ENCODE peak calls at places on chromosomes 7 and 10, in five cellular contexts. P is effector memory CD4-positive, alpha-beta T cell; Q is cardiac muscle cell; J is A673; S is tibial nerve. V is an unnamed sample. For H3K4me1 and H3K9me3, the result is how much of the 10 kb centered on the place peaks cover.

GRCh38 chr10:78634835-78635234 is 433.9 kb upstream of the ZMIZ1 start:
- DNase-seq in Q (no peak), J (no peak), P (no peak), S (no peak), V (no peak)

GRCh38 chr10:114306116-114306973 is 67.3 kb downstream of the VWA2 start:
- DNase-seq in J (no peak), Q (no peak), P (no peak), S (no peak), V (no peak)

GRCh38 chr7:136114966-136115762 is 138.0 kb upstream of the MTPN start:
- DNase-seq in P (no peak), S (no peak), Q (peak), J (peak), V (peak)

GRCh38 chr10:71719042-71719441 is 536 bp downstream of the C10orf105 start:
- DNase-seq in P (no peak), Q (no peak), S (peak), J (no peak), V (peak)

GRCh38 chr10:119908201-119908600 is 15.7 kb downstream of the SEC23IP start:
- DNase-seq in P (no peak), J (no peak), Q (no peak), S (no peak), V (no peak)

GRCh38 chr10:92430103-92430502 is 139.1 kb downstream of the MARCHF5 start:
- DNase-seq in J (no peak), Q (no peak), P (no peak), S (no peak), V (no peak)

GRCh38 chr7:34748244-34749039 is 90.4 kb downstream of the NPSR1 start:
- DNase-seq in P (no peak), Q (no peak), S (no peak), J (peak), V (peak)

GRCh38 chr10:13120786-13121499 is 21.0 kb downstream of the OPTN start:
- DNase-seq in J (no peak), S (no peak), Q (no peak), P (no peak), V (no peak)

GRCh38 chr7:128201067-128201689 is 39.9 kb upstream of the LEP start:
- DNase-seq in S (no peak), P (no peak), Q (peak), J (no peak), V (peak)

GRCh38 chr7:45890902-45891461 is 2.7 kb downstream of the IGFBP1 start:
- DNase-seq in P (no peak), J (peak), S (no peak), Q (peak), V (no peak)

GRCh38 chr10:46530249-46531186 is 25.9 kb downstream of the GPRIN2 start:
- DNase-seq in J (no peak), Q (no peak), S (no peak), P (no peak), V (peak)

GRCh38 chr7:78020131-78020873 is 221.7 kb downstream of the PHTF2 start:
- DNase-seq in J (peak), S (peak), P (no peak), Q (peak), V (peak)

GRCh38 chr10:17756557-17757208 is 4.7 kb downstream of the TMEM236 start:
- DNase-seq in J (no peak), P (no peak), Q (no peak), S (no peak), V (no peak)

GRCh38 chr7:13981070-13981469 is 8.4 kb downstream of the ETV1 start:
- DNase-seq in P (no peak), J (peak), S (no peak), Q (peak), V (peak)

GRCh38 chr10:66747451-66747850 is 178.4 kb upstream of the LRRTM3 start:
- DNase-seq in J (no peak), S (no peak), P (no peak), Q (no peak), V (no peak)

GRCh38 chr10:71657604-71658348 is 61.8 kb downstream of the C10orf105 start:
- DNase-seq in S (no peak), P (no peak), Q (no peak), J (no peak), V (no peak)

GRCh38 chr7:103447073-103447960 is 1.3 kb upstream of the SLC26A5 start:
- DNase-seq in J (peak), P (no peak), Q (peak), S (no peak), V (no peak)

GRCh38 chr10:100183482-100183881 is 2.3 kb downstream of the ERLIN1 start:
- DNase-seq in S (no peak), J (no peak), P (no peak), Q (no peak), V (no peak)

GRCh38 chr10:70232155-70232858 is 922 bp downstream of the PPA1 start:
- DNase-seq in S (no peak), Q (peak), J (peak), P (peak), V (peak)

GRCh38 chr10:14653271-14654161 is 121.2 kb downstream of the FAM107B start:
- DNase-seq in Q (no peak), P (peak), S (no peak), J (peak), V (no peak)

GRCh38 chr7:12706900-12707536 is 19.6 kb downstream of the ARL4A start:
- DNase-seq in J (no peak), S (no peak), Q (no peak), P (no peak), V (no peak)

GRCh38 chr10:30505543-30506298 is 71.7 kb downstream of the MAP3K8 start:
- DNase-seq in J (no peak), P (no peak), Q (no peak), S (no peak), V (no peak)

GRCh38 chr10:24310104-24310503 is 101.2 kb downstream of the KIAA1217 start:
- DNase-seq in J (no peak), Q (no peak), S (no peak), P (no peak), V (no peak)

GRCh38 chr7:7104314-7104698 is 78.0 kb upstream of the C1GALT1 start:
- DNase-seq in J (no peak), Q (no peak), S (no peak), P (no peak), V (no peak)

GRCh38 chr7:134553976-134554375 is 5.1 kb downstream of the AKR1B15 start:
- DNase-seq in P (no peak), S (no peak), J (no peak), Q (peak), V (no peak)

GRCh38 chr10:119370972-119371703 is 163.8 kb downstream of the GRK5 start:
- DNase-seq in S (peak), P (no peak), J (no peak), Q (no peak), V (peak)

GRCh38 chr7:51146816-51147586 is 169.6 kb downstream of the COBL start:
- DNase-seq in P (no peak), Q (no peak), J (no peak), S (no peak), V (no peak)

GRCh38 chr7:46752881-46753366 is 829.0 kb downstream of the TNS3 start:
- DNase-seq in P (no peak), Q (no peak), S (no peak), J (peak), V (no peak)

GRCh38 chr10:47418966-47419365 is 34.9 kb upstream of the ZNF488 start:
- DNase-seq in Q (no peak), J (no peak), P (no peak), S (no peak), V (no peak)

GRCh38 chr10:42690449-42691360 is 52.3 kb upstream of the ZNF33B start:
- DNase-seq in S (no peak), Q (no peak), J (peak), P (no peak), V (peak)

GRCh38 chr10:45000138-45000763 is 472 bp upstream of the ZNF22 start:
- DNase-seq in J (no peak), S (peak), Q (no peak), P (no peak), V (peak)

GRCh38 chr10:100894033-100894432 is 18.7 kb upstream of the SLF2 start:
- DNase-seq in Q (no peak), P (no peak), J (no peak), S (no peak), V (no peak)

GRCh38 chr7:2510130-2510776 is 9.3 kb upstream of the LFNG start:
- DNase-seq in S (no peak), J (no peak), P (no peak), Q (no peak), V (no peak)

GRCh38 chr7:2508327-2509231 is 11.0 kb upstream of the LFNG start:
- DNase-seq in S (peak), P (peak), Q (no peak), J (peak), V (peak)

GRCh38 chr7:2509298-2509906 is 10.2 kb upstream of the LFNG start:
- DNase-seq in J (no peak), Q (no peak), P (no peak), S (no peak), V (peak)

GRCh38 chr7:2507208-2507916 is 12.2 kb upstream of the LFNG start:
- DNase-seq in S (no peak), J (no peak), P (no peak), Q (no peak), V (peak)

DNA sequence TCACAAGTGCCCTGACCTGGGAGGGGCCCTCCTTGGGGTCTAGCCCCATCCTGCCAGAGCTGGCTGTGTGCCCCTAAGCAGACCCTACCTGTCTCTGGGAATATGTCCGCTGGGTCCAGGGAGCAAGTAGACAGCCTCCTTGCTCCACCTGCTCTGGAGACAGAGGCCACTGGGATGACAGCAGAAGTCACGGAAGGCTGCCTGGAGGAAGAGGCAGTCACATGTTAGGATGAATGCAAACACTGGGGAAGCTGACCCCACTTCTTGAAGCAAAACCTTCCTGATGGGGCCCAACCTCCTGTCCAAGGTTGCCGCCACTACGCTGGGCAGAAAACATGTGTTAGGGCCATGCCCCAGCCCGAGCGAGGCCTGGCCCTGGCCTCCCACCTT is 11.7 kb upstream of the LFNG start:
- DNase-seq in Q (no peak), P (no peak), S (no peak), J (no peak), V (no peak)
- H3K4me1 ChIP-seq in Q (under half), P (half or more), S (under half), J (under half), V (under half)

GRCh38 chr10:122034149-122034756 is 45.3 kb downstream of the TACC2 start:
- DNase-seq in S (no peak), Q (no peak), J (peak), P (no peak), V (no peak)

GRCh38 chr10:122033224-122033926 is 44.4 kb downstream of the TACC2 start:
- DNase-seq in P (no peak), J (no peak), Q (no peak), S (no peak), V (no peak)

GRCh38 chr10:122030200-122030552 is 41.2 kb downstream of the TACC2 start:
- DNase-seq in Q (no peak), J (no peak), S (no peak), P (no peak), V (no peak)

DNA sequence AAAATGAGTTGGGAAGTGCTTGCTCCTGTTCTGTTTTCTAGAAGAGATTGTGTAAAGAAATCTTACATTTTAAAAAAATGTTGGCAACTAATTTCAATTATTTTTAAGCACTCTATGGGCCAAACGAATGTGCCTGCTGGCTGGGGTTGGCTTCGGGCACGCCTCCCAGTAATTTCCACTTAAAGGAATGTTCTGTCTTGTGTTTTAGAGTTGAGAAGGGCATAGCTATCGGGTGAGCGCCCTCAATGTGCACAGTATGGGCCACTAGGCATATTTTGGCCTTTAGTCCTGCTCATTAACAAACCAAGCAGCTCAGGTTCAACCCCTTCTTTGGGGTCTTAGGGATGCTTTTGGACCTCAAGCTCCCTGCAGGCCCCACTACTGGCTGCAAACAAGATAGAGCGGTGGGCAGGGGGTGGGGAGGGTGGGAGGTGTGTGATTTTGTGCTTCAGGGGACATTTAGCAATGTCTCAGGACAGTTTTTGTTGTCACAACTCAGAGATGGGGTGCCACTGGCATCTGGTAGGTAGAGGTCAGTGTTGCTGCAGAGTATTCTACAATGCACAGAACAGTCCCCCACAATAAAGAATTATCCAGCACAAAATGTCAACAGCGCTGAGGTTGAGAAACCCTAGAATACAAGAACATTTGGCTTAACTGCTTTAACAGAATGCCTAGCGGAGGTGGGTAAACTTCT is 40.7 kb downstream of the TACC2 start:
- DNase-seq in P (no peak), S (no peak), J (no peak), Q (no peak), V (no peak)
- H3K27ac ChIP-seq in P (no peak), S (no peak), J (no peak), Q (no peak), V (peak)

DNA sequence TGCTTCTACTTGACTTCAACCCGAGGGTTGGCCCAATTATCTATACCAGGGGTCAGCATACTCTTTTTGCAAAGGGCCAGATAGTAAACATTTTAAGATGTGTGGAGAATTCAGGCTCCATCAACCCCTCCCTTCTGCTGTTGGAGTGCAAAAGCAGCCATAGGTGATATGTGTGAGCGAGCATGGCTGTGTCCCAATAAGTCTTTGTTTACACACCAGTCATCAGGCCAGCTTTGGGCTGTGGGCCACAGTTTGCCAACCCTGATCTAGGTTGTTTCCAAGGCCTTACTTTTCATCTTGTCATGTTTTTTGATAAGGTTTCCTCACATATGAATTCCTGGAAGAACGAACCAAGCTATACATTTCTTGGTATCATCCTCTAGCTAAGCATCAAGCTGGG is 136.9 kb upstream of the VIPR2 start:
- DNase-seq in S (no peak), Q (no peak), J (no peak), P (no peak), V (no peak)
- H3K9me3 ChIP-seq in S (under half), Q (under half), J (under half), P (under half), V (under half)

GRCh38 chr7:36409180-36409579 is 19.5 kb downstream of the ANLN start:
- DNase-seq in S (no peak), P (no peak), J (no peak), Q (no peak), V (no peak)
- H3K4me1 ChIP-seq in S (under half), P (under half), J (under half), Q (under half), V (under half)

GRCh38 chr7:140345426-140345825 is 52.9 kb downstream of the SLC37A3 start:
- DNase-seq in J (no peak), Q (no peak), P (no peak), S (no peak), V (no peak)
- H3K27ac ChIP-seq in J (no peak), Q (no peak), P (no peak), S (no peak), V (no peak)

GRCh38 chr10:108586424-108586823 is 1336.9 kb downstream of the XPNPEP1 start:
- DNase-seq in J (no peak), Q (no peak), P (no peak), S (no peak), V (no peak)

GRCh38 chr10:108578258-108578657 is 1345.1 kb downstream of the XPNPEP1 start:
- DNase-seq in P (no peak), J (no peak), Q (no peak), S (no peak), V (no peak)

GRCh38 chr10:108582387-108582786 is 1340.9 kb downstream of the XPNPEP1 start:
- DNase-seq in P (no peak), S (no peak), Q (no peak), J (peak), V (no peak)

GRCh38 chr10:108583827-108584226 is 1339.5 kb downstream of the XPNPEP1 start:
- DNase-seq in P (no peak), S (no peak), Q (no peak), J (no peak), V (no peak)

GRCh38 chr10:108582888-108583287 is 1340.4 kb downstream of the XPNPEP1 start:
- DNase-seq in S (no peak), J (no peak), Q (no peak), P (no peak), V (no peak)
- H3K9me3 ChIP-seq in S (under half), J (under half), Q (under half), P (under half), V (under half)

GRCh38 chr10:89327803-89328441 is at the start of gene IFIT3:
- DNase-seq in J (peak), Q (peak), S (peak), P (no peak), V (peak)

GRCh38 chr10:89330537-89330936 is 2.7 kb downstream of the IFIT3 start:
- DNase-seq in S (no peak), J (no peak), Q (no peak), P (no peak), V (no peak)

GRCh38 chr10:89337493-89337892 is 9.7 kb downstream of the IFIT3 start:
- DNase-seq in S (no peak), Q (no peak), J (peak), P (peak), V (no peak)

GRCh38 chr10:89332718-89333281 is 5.0 kb downstream of the IFIT3 start:
- DNase-seq in P (no peak), J (no peak), Q (no peak), S (no peak), V (no peak)

DNA sequence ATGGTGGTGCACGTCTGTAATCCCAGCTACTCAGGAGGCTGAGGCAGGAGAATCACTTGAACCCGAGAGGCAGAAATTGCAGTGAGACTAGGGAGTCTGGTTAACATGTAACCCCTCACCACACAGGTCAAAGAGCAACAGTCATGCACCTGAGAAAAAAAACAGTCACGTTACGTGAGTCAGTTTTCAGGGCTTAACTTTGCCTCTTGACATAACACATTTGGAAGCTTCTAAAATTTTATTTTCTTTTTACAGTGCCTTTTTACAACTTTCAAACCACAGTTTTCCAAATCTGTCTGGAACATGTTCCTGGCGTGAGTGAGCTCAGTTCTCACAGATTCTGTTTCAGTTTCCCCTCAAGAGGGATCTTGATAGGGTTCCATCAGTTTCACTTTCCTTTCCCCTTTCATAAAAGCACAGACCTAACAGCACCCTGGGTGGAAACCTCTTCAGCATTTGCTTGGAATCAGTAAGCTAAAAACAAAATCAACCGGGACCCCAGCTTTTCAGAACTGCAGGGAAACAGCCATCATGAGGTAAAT is 4.4 kb downstream of the IFIT3 start:
- DNase-seq in J (peak), S (no peak), P (no peak), Q (no peak), V (no peak)
- H3K4me1 ChIP-seq in J (under half), S (half or more), P (under half), Q (under half), V (under half)

DNA sequence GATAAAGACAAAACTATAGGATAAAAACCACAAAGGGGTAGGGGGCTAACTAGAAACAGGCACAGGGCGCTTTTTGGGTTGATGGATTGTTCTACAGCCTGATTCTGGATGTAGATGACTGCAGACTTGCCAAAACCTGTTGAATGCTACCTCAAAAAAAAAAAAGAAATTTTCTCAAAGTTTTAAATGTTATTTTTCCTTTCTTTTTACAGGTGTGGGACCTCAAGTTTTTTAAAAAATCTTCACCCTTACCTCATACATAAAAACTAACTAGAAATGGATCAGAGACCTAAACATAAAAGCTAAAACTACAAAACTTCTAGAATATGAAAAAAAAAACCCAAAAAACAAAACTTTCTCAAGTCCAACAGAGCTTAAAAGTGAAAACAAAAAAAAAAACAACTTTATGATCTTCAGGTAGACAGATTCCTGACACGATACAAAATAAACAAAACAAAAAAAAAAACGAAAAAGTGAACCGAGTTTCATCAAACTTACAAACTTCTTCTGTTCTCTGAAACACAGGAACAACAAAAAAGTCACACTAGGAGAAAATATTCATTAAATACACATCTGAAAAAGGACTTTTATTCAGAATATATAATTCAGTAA is 14.9 kb downstream of the RHEB start:
- DNase-seq in J (no peak), P (no peak), Q (no peak), S (no peak), V (no peak)
- H3K27ac ChIP-seq in J (no peak), P (no peak), Q (no peak), S (peak), V (no peak)

GRCh38 chr10:110977662-110978061 is 58.3 kb downstream of the SHOC2 start:
- DNase-seq in S (no peak), Q (no peak), J (no peak), P (no peak), V (no peak)
- H3K9me3 ChIP-seq in S (under half), Q (under half), J (under half), P (under half), V (under half)

GRCh38 chr7:1548438-1548831 is 7.6 kb downstream of the TMEM184A start:
- DNase-seq in J (no peak), Q (no peak), P (no peak), S (no peak), V (peak)
- H3K4me1 ChIP-seq in J (under half), Q (under half), P (under half), S (under half), V (under half)

V was measured in right cardiac atrium.